ENCODE peak calls at places on chromosomes 3 and 15, in seven cellular contexts. W, N, F, Y, E, Z and A are unnamed samples.

GRCh38 chr3:18780941-18781340 is 355.8 kb upstream of the SATB1 start:
- DNase-seq in Y (no peak), W (no peak), Z (no peak), N (no peak), F (no peak), E (no peak), A (no peak)

GRCh38 chr3:195696632-195697278 is 24.0 kb upstream of the MUC20 start:
- DNase-seq in N (no peak), F (no peak), E (peak; percentile 5), W (no peak), Y (no peak), Z (no peak), A (no peak)

GRCh38 chr15:80461370-80462060 is 57.3 kb downstream of the ARNT2 start:
- DNase-seq in N (no peak), Z (no peak), E (no peak), W (no peak), F (no peak), Y (no peak), A (no peak)

GRCh38 chr3:13189639-13190375 is 116.6 kb upstream of the IQSEC1 start:
- DNase-seq in N (no peak), Z (no peak), W (no peak), E (peak; percentile 73), Y (peak; percentile 18), F (peak; percentile 81), A (peak; percentile 31)

GRCh38 chr15:35624881-35625280 is 78.9 kb upstream of the DPH6 start:
- DNase-seq in Z (no peak), E (peak; percentile 60), W (no peak), N (peak; percentile 48), F (no peak), Y (no peak), A (no peak)

GRCh38 chr3:156611870-156612494 is 57.1 kb upstream of the SSR3 start:
- DNase-seq in E (no peak), Y (no peak), F (no peak), Z (no peak), W (no peak), N (no peak), A (no peak)

GRCh38 chr3:83601704-83602103 is 1357.1 kb upstream of the CADM2 start:
- DNase-seq in F (no peak), E (no peak), Z (no peak), W (no peak), Y (no peak), N (no peak), A (no peak)

GRCh38 chr15:64911317-64912186 is at the start of gene ANKDD1A:
- DNase-seq in N (peak; percentile 73), Y (no peak), Z (no peak), W (no peak), F (peak; percentile 36), E (peak; percentile 73), A (peak; percentile 56)

GRCh38 chr15:26772588-26773484 is at the start of gene GABRB3:
- DNase-seq in E (no peak), W (no peak), N (peak; percentile 58), Y (no peak), Z (no peak), F (no peak), A (no peak)

GRCh38 chr15:51161491-51162260 is 67.0 kb upstream of the TNFAIP8L3 start:
- DNase-seq in N (no peak), Z (no peak), F (no peak), W (no peak), Y (no peak), E (peak; percentile 37), A (no peak)

GRCh38 chr3:187296915-187297314 is 5.4 kb upstream of the MASP1 start:
- DNase-seq in W (no peak), Z (no peak), N (no peak), F (no peak), Y (no peak), E (no peak), A (no peak)